ENCODE peak calls at places on chromosomes 16 and 17, in six cellular contexts. One of them, this sample, is unnamed.

GRCh38 chr17:81199482-81199830 is 23.3 kb downstream of the CEP131 start:
- DNase-seq in GM06990: no peak
- DNase-seq in thyroid gland: no peak
- DNase-seq in skeletal muscle cell: no peak
- DNase-seq in Peyer's patch: no peak
- DNase-seq in fibroblast of mammary gland: no peak
- DNase-seq in this sample: no peak

GRCh38 chr16:81842564-81843242 is 63.6 kb downstream of the PLCG2 start:
- DNase-seq in thyroid gland: no peak
- DNase-seq in GM06990: no peak
- DNase-seq in skeletal muscle cell: no peak
- DNase-seq in fibroblast of mammary gland: no peak
- DNase-seq in Peyer's patch: no peak
- DNase-seq in this sample: no peak

GRCh38 chr17:59027750-59028149 is 78.9 kb downstream of the TRIM37 start:
- DNase-seq in GM06990: no peak
- DNase-seq in fibroblast of mammary gland: no peak
- DNase-seq in thyroid gland: no peak
- DNase-seq in Peyer's patch: no peak
- DNase-seq in skeletal muscle cell: no peak
- DNase-seq in this sample: no peak

GRCh38 chr17:59745040-59745439 is 37.6 kb downstream of the VMP1 start:
- DNase-seq in fibroblast of mammary gland: no peak
- DNase-seq in Peyer's patch: no peak
- DNase-seq in GM06990: no peak
- DNase-seq in skeletal muscle cell: no peak
- DNase-seq in thyroid gland: no peak
- DNase-seq in this sample: no peak

GRCh38 chr17:68605914-68606313 is 4.7 kb upstream of the FAM20A start:
- DNase-seq in skeletal muscle cell: no peak
- DNase-seq in Peyer's patch: no peak
- DNase-seq in fibroblast of mammary gland: no peak
- DNase-seq in thyroid gland: no peak
- DNase-seq in GM06990: no peak
- DNase-seq in this sample: no peak

GRCh38 chr17:79943354-79944241 is 92.1 kb downstream of the TBC1D16 start:
- DNase-seq in skeletal muscle cell: no peak
- DNase-seq in Peyer's patch: peak
- DNase-seq in fibroblast of mammary gland: no peak
- DNase-seq in thyroid gland: peak
- DNase-seq in GM06990: no peak
- DNase-seq in this sample: no peak

GRCh38 chr16:87963400-87963799 is 12.2 kb downstream of the BANP start:
- DNase-seq in thyroid gland: no peak
- DNase-seq in Peyer's patch: no peak
- DNase-seq in GM06990: no peak
- DNase-seq in skeletal muscle cell: peak
- DNase-seq in fibroblast of mammary gland: peak
- DNase-seq in this sample: no peak

GRCh38 chr17:59521465-59522126 is 43.8 kb upstream of the DHX40 start:
- DNase-seq in Peyer's patch: peak
- DNase-seq in fibroblast of mammary gland: peak
- DNase-seq in thyroid gland: peak
- DNase-seq in skeletal muscle cell: no peak
- DNase-seq in GM06990: peak
- DNase-seq in this sample: no peak

GRCh38 chr16:363110-364090 is 6.9 kb downstream of the MRPL28 start:
- DNase-seq in fibroblast of mammary gland: no peak
- DNase-seq in thyroid gland: peak
- DNase-seq in skeletal muscle cell: no peak
- DNase-seq in GM06990: no peak
- DNase-seq in Peyer's patch: no peak
- DNase-seq in this sample: no peak

DNA sequence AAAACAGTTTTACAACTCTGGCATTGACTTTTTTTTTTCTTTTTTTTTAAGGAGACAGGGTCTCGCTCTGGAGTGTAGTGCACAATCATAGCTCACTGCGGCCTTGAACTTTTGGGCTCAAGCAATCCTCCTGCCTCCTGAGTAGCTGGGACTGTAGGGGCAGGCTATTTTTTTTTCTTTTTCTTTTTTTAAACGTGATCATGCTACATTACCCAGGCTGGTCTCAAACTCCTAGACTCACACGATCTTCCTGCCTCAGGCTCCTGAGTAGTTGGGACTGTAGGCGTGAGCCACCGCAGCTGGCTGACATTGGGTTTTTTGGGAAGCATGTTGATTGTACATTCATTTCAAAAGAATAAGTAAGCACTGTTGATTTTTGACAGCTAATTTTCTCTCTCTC is 32.1 kb downstream of the TNRC6A start:
- DNase-seq in fibroblast of mammary gland: no peak
- DNase-seq in GM06990: no peak
- DNase-seq in Peyer's patch: no peak
- DNase-seq in thyroid gland: no peak
- DNase-seq in skeletal muscle cell: no peak
- DNase-seq in this sample: no peak
- H3K4me3 ChIP-seq in fibroblast of mammary gland: no peak
- H3K4me3 ChIP-seq in GM06990: no peak
- H3K4me3 ChIP-seq in Peyer's patch: no peak
- H3K4me3 ChIP-seq in thyroid gland: no peak
- H3K4me3 ChIP-seq in skeletal muscle cell: no peak
- H3K4me3 ChIP-seq in this sample: no peak

GRCh38 chr17:74213897-74214386 is 571 bp downstream of the TTYH2 start:
- DNase-seq in skeletal muscle cell: no peak
- DNase-seq in thyroid gland: peak
- DNase-seq in GM06990: peak
- DNase-seq in fibroblast of mammary gland: no peak
- DNase-seq in Peyer's patch: no peak
- DNase-seq in this sample: no peak
- H3K4me3 ChIP-seq in skeletal muscle cell: peak
- H3K4me3 ChIP-seq in thyroid gland: no peak
- H3K4me3 ChIP-seq in GM06990: peak
- H3K4me3 ChIP-seq in fibroblast of mammary gland: peak
- H3K4me3 ChIP-seq in Peyer's patch: peak
- H3K4me3 ChIP-seq in this sample: peak

DNA sequence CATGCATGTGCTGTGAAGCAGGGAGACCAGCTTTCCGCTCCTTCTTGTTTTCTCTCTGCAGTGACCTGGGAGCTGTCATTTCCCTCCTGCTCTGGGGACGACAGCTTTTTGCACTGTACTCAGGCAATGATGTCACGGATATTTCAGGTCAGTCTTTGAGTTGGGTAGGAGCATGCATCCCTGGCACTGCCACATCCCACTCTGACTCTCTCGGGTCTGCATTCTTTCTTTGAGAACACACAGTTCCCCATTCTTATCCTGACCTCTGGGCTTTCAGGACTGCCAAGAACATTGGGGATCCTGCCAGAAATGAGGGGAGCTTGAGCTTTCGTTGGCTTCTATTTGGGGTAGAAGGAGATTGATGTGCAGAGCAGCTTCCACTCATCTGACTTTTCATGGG is 10.8 kb downstream of the HPR start:
- DNase-seq in skeletal muscle cell: no peak
- DNase-seq in fibroblast of mammary gland: peak
- DNase-seq in GM06990: no peak
- DNase-seq in thyroid gland: no peak
- DNase-seq in Peyer's patch: no peak
- DNase-seq in this sample: no peak
- H3K4me3 ChIP-seq in skeletal muscle cell: no peak
- H3K4me3 ChIP-seq in fibroblast of mammary gland: no peak
- H3K4me3 ChIP-seq in GM06990: no peak
- H3K4me3 ChIP-seq in thyroid gland: no peak
- H3K4me3 ChIP-seq in Peyer's patch: no peak
- H3K4me3 ChIP-seq in this sample: no peak

GRCh38 chr16:27179500-27180072 is 23.7 kb upstream of the KDM8 start:
- DNase-seq in GM06990: peak
- DNase-seq in skeletal muscle cell: no peak
- DNase-seq in thyroid gland: peak
- DNase-seq in fibroblast of mammary gland: peak
- DNase-seq in Peyer's patch: peak
- DNase-seq in this sample: no peak
- H3K4me3 ChIP-seq in GM06990: no peak
- H3K4me3 ChIP-seq in skeletal muscle cell: no peak
- H3K4me3 ChIP-seq in thyroid gland: no peak
- H3K4me3 ChIP-seq in fibroblast of mammary gland: no peak
- H3K4me3 ChIP-seq in Peyer's patch: no peak
- H3K4me3 ChIP-seq in this sample: no peak

GRCh38 chr17:4839965-4840892 is 7.1 kb downstream of the MINK1 start:
- DNase-seq in fibroblast of mammary gland: no peak
- DNase-seq in skeletal muscle cell: no peak
- DNase-seq in GM06990: no peak
- DNase-seq in Peyer's patch: no peak
- DNase-seq in thyroid gland: no peak
- DNase-seq in this sample: no peak
- H3K4me3 ChIP-seq in fibroblast of mammary gland: no peak
- H3K4me3 ChIP-seq in skeletal muscle cell: no peak
- H3K4me3 ChIP-seq in GM06990: no peak
- H3K4me3 ChIP-seq in Peyer's patch: no peak
- H3K4me3 ChIP-seq in thyroid gland: no peak
- H3K4me3 ChIP-seq in this sample: no peak

DNA sequence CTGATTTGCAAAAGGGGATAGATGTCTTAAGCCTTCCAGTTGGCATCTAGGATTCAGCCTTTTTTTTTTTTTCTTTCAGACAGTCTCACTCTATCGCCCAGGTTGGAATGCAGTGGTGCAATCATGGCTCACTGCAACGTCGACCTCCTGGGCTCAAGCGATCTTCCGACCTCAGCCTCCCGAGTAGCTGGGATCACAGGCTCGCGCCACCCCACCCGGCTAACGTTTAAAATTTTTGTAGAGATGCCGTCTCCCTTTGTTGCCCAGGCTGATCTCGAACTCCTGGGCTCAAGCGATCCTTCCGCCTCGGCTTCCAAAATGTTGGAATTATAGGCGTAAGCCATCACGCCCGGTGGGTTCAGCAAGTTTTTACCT is 571 bp upstream of the CCP110 start:
- DNase-seq in skeletal muscle cell: no peak
- DNase-seq in GM06990: no peak
- DNase-seq in Peyer's patch: no peak
- DNase-seq in fibroblast of mammary gland: no peak
- DNase-seq in thyroid gland: no peak
- DNase-seq in this sample: no peak
- H3K4me3 ChIP-seq in skeletal muscle cell: no peak
- H3K4me3 ChIP-seq in GM06990: no peak
- H3K4me3 ChIP-seq in Peyer's patch: no peak
- H3K4me3 ChIP-seq in fibroblast of mammary gland: no peak
- H3K4me3 ChIP-seq in thyroid gland: no peak
- H3K4me3 ChIP-seq in this sample: no peak

DNA sequence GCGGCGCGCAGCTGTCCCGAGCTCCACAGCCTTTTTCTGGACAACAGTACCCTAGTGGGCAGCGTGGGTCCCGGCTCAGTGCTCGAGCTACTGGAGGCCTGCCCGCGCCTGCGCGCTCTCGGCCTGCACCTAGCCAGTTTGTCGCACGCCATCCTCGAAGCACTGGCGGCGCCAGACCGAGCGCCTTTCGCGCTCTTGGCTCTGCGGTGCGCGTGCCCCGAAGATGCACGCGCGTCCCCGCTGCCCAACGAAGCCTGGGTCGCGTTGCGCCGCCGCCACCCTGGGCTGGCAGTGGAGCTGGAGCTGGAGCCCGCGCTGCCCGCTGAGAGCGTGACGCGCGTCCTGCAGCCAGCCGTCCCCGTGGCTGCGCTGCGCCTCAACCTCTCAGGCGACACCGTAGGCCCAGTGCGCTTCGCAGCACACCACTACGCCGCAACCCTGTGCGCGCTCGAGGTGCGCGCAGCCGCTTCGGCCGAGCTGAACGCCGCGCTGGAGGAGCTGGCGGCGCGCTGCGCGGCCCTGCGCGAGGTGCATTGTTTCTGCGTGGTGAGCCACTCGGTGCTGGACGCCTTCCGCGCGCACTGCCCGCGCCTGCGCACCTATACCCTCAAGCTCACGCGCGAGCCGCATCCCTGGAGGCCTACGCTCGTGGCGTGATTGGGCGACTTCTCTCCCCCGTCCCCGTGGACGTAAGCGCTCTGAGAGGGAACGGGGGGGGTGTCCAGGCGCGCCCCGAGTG is 1.2 kb upstream of the HSF4 start:
- DNase-seq in skeletal muscle cell: no peak
- DNase-seq in Peyer's patch: peak
- DNase-seq in GM06990: peak
- DNase-seq in fibroblast of mammary gland: no peak
- DNase-seq in thyroid gland: peak
- DNase-seq in this sample: no peak
- H3K4me3 ChIP-seq in skeletal muscle cell: peak
- H3K4me3 ChIP-seq in Peyer's patch: peak
- H3K4me3 ChIP-seq in GM06990: peak
- H3K4me3 ChIP-seq in fibroblast of mammary gland: no peak
- H3K4me3 ChIP-seq in thyroid gland: no peak
- H3K4me3 ChIP-seq in this sample: no peak

DNA sequence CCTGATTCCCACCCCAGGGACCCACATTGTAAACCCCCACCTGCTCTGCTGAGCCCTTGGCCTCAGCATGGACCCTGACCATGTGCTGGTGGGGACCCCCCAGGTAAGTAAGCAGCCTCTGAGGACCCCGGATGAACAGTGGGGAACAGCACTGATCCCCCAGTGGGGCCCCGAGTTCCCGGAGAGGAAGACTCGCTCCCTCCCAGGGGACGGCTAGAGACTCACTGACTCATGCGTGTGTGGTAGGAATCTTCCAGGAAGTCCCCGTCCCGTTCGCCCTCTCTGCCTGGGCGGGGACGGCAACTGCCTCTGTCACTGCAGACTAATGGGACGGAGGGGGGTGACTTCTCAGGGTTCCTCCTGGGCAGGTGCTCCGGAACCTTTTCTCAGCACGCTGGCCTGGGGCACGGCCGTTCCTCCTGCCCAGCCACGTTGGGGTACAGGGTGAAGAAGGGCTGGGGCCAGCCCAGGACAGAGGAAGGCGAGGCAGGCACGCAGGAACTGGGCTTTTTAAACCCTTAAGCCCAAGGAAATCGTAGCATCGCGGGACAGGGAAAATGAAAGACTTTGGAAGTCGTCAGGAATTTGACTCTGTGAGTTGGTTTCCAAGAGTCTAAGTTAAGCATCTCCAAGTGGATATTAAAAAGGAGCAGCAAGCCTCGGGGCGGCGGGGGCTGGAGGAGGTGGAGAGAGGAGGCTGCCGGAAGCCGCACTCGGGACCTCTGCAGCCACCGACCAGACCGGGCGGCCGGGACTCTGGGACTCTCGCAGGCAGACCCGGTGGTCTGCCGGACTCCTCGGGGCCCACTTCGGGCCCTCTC is 178.7 kb downstream of the SEC14L1 start:
- DNase-seq in GM06990: peak
- DNase-seq in fibroblast of mammary gland: peak
- DNase-seq in thyroid gland: peak
- DNase-seq in Peyer's patch: peak
- DNase-seq in skeletal muscle cell: peak
- DNase-seq in this sample: no peak
- H3K4me3 ChIP-seq in GM06990: peak
- H3K4me3 ChIP-seq in fibroblast of mammary gland: peak
- H3K4me3 ChIP-seq in thyroid gland: no peak
- H3K4me3 ChIP-seq in Peyer's patch: peak
- H3K4me3 ChIP-seq in skeletal muscle cell: peak
- H3K4me3 ChIP-seq in this sample: peak